ENCODE peak calls at places on chromosome 15, in seven cellular contexts. M is A673, D is GM23338, L is left lung, H is osteoblast, A is cardiac fibroblast, W is astrocyte of the spinal cord. J is an unnamed sample.
A peak's percentile ranks its signal among the peaks of the same experiment; 100 is the strongest.

GRCh38 chr15:100565591-100565990 is 36.4 kb downstream of the LINS1 start:
- DNase-seq in M (no peak), D (no peak), L (no peak), H (no peak), A (no peak), W (no peak), J (peak; percentile 92)

GRCh38 chr15:41492597-41493204 is 973 bp upstream of the ITPKA start:
- DNase-seq in M (no peak), D (peak; percentile 30), L (no peak), H (peak; percentile 81), A (no peak), W (no peak), J (no peak)

GRCh38 chr15:66580643-66581042 is 14.8 kb upstream of the LCTL start:
- DNase-seq in M (no peak), D (no peak), L (no peak), H (no peak), A (peak; percentile 79), W (peak; percentile 38), J (no peak)

GRCh38 chr15:80591471-80591870 is 103.6 kb upstream of the ABHD17C start:
- DNase-seq in M (no peak), D (no peak), L (no peak), H (peak; percentile 45), A (no peak), W (no peak), J (no peak)

GRCh38 chr15:72342385-72342784 is 22.4 kb upstream of the CELF6 start:
- DNase-seq in M (peak; percentile 40), D (peak; percentile 94), L (no peak), H (peak; percentile 57), A (peak; percentile 41), W (no peak), J (peak; percentile 32)

GRCh38 chr15:80234883-80235282 is 17.1 kb downstream of the CTXND1 start:
- DNase-seq in M (peak; percentile 35), D (peak; percentile 73), L (no peak), H (no peak), A (peak; percentile 53), W (no peak), J (peak; percentile 31)

GRCh38 chr15:78055923-78056713 is 21.4 kb downstream of the TBC1D2B start:
- DNase-seq in M (no peak), D (no peak), L (no peak), H (peak; percentile 56), A (peak; percentile 48), W (no peak), J (peak; percentile 41)

GRCh38 chr15:89767411-89767915 is 8.7 kb upstream of the MESP2 start:
- DNase-seq in M (no peak), D (no peak), L (no peak), H (peak; percentile 65), A (no peak), W (no peak), J (no peak)

GRCh38 chr15:91522609-91523332 is 330.7 kb upstream of the SLCO3A1 start:
- DNase-seq in M (peak; percentile 51), D (peak; percentile 20), L (no peak), H (peak; percentile 76), A (peak; percentile 82), W (peak; percentile 67), J (peak; percentile 18)

GRCh38 chr15:32743411-32744145 is 25.8 kb downstream of the GREM1 start:
- DNase-seq in M (peak; percentile 11), D (no peak), L (no peak), H (peak; percentile 36), A (peak; percentile 39), W (no peak), J (peak; percentile 31)

GRCh38 chr15:75067123-75067854 is 43.9 kb downstream of the PPCDC start:
- DNase-seq in M (no peak), D (no peak), L (no peak), H (no peak), A (peak; percentile 87), W (peak; percentile 66), J (peak; percentile 80)

DNA sequence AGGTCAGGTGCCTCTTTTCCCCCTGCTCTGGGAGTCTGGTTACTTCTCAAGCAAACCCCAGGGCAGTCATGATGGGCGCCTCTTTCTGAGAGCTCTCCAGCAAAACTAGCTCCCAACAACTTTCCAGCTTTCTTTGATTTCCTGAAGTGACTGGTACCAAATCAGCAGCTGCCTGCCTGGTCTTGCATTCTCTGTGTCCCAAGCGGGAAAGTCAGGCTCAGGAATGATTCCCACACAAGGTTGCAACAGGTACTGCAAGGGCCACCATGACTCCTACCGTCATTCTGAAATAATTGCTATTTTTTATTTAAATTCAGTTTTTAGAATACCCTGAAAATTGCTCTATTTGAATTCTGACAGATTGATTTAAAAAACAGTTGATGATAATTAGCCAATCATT is 658.7 kb downstream of the SQOR start:
- DNase-seq in M (no peak), D (peak; percentile 53), L (no peak), H (no peak), A (no peak), W (no peak), J (peak; percentile 9)
- TF ChIP-seq CTCF in M (no peak), D (no peak), L (no peak), H (no peak), A (no peak), W (no peak), J (no peak)

GRCh38 chr15:52791776-52792175 is 1.6 kb upstream of the ONECUT1 start:
- DNase-seq in M (no peak), D (peak; percentile 36), L (no peak), H (peak; percentile 82), A (no peak), W (no peak), J (no peak)
- H3K4me3 ChIP-seq in M (no peak overlapping the region), D (peak overlapping the region; percentile 59), L (no peak overlapping the region), H (no peak overlapping the region), A (no peak overlapping the region), W (no peak overlapping the region), J (no peak overlapping the region)

DNA sequence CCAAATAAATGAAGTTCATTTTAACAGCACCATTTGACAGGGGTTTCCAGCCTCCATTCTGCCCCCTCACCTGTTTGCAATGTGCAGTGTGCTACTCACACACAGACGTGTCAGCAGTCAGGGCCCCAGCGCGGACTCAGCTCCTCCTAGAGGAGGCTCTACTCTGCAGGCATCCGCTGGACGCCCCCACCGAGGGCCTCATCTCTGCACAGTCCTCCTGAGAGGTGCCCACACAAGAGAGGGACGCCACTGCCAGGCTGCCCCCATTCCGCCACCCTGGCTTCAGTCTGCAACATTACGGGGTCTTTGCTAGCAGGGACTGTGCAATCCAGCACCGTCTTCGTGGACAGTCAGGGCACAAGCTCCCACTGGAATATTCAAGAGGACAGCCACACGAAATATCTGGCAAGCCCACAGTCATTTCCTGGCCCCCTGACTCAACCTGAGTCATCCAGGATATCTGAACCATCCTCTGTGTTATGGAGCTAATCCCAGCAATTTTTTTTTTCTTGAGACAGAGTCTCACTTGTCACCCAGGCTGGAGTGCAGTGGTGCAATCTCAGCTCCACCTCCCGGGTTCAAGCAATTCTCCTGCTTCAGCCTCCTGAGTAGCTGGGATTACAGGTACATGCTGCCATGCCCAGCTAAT is 255.0 kb downstream of the OCA2 start:
- DNase-seq in M (no peak), D (no peak), L (no peak), H (peak; percentile 76), A (peak; percentile 8), W (peak; percentile 87), J (peak; percentile 84)
- TF ChIP-seq CTCF in M (no peak), D (peak; percentile 3), L (no peak), H (no peak), A (no peak), W (peak; percentile 14), J (no peak)

GRCh38 chr15:96553006-96553405 is 222.5 kb downstream of the NR2F2 start:
- DNase-seq in M (no peak), D (no peak), L (no peak), H (no peak), A (peak; percentile 42), W (no peak), J (no peak)
- H3K4me3 ChIP-seq in M (no peak overlapping the region), D (no peak overlapping the region), L (no peak overlapping the region), H (no peak overlapping the region), A (no peak overlapping the region), W (no peak overlapping the region), J (no peak overlapping the region)

J was measured in bronchial epithelial cell.